ENCODE peak calls at places on chromosomes 5 and 9, in six cellular contexts. One of them, this sample, is unnamed.

GRCh38 chr5:112586596-112587062 is 151.1 kb upstream of the APC start:
- DNase-seq in CD8-positive, alpha-beta T cell: no peak
- DNase-seq in astrocyte of the cerebellum: no peak
- DNase-seq in HTR-8/SVneo: no peak
- DNase-seq in amygdala: no peak
- DNase-seq in activated CD4-positive, alpha-beta memory T cell treated with anti-CD3 and anti-CD28 coated beads for 36 hours: no peak
- DNase-seq in this sample: no peak

GRCh38 chr9:134413890-134414731 is 87.9 kb downstream of the RXRA start:
- DNase-seq in astrocyte of the cerebellum: peak; percentile 78
- DNase-seq in CD8-positive, alpha-beta T cell: no peak
- DNase-seq in amygdala: no peak
- DNase-seq in HTR-8/SVneo: peak; percentile 74
- DNase-seq in activated CD4-positive, alpha-beta memory T cell treated with anti-CD3 and anti-CD28 coated beads for 36 hours: no peak
- DNase-seq in this sample: no peak

GRCh38 chr5:167229751-167230150 is 1061.7 kb upstream of the WWC1 start:
- DNase-seq in amygdala: no peak
- DNase-seq in HTR-8/SVneo: no peak
- DNase-seq in astrocyte of the cerebellum: no peak
- DNase-seq in CD8-positive, alpha-beta T cell: no peak
- DNase-seq in activated CD4-positive, alpha-beta memory T cell treated with anti-CD3 and anti-CD28 coated beads for 36 hours: no peak
- DNase-seq in this sample: no peak

GRCh38 chr5:17056056-17056690 is 120.1 kb upstream of the MYO10 start:
- DNase-seq in astrocyte of the cerebellum: no peak
- DNase-seq in CD8-positive, alpha-beta T cell: no peak
- DNase-seq in amygdala: no peak
- DNase-seq in activated CD4-positive, alpha-beta memory T cell treated with anti-CD3 and anti-CD28 coated beads for 36 hours: no peak
- DNase-seq in HTR-8/SVneo: no peak
- DNase-seq in this sample: no peak

GRCh38 chr9:133589454-133590227 is 19.5 kb downstream of the FAM163B start:
- DNase-seq in activated CD4-positive, alpha-beta memory T cell treated with anti-CD3 and anti-CD28 coated beads for 36 hours: peak; percentile 56
- DNase-seq in amygdala: no peak
- DNase-seq in CD8-positive, alpha-beta T cell: peak; percentile 10
- DNase-seq in astrocyte of the cerebellum: no peak
- DNase-seq in HTR-8/SVneo: no peak
- DNase-seq in this sample: no peak

GRCh38 chr9:118336167-118336951 is 632.2 kb downstream of the TLR4 start:
- DNase-seq in CD8-positive, alpha-beta T cell: no peak
- DNase-seq in amygdala: no peak
- DNase-seq in astrocyte of the cerebellum: no peak
- DNase-seq in HTR-8/SVneo: no peak
- DNase-seq in activated CD4-positive, alpha-beta memory T cell treated with anti-CD3 and anti-CD28 coated beads for 36 hours: no peak
- DNase-seq in this sample: no peak

GRCh38 chr5:171093598-171093997 is 215.4 kb upstream of the TLX3 start:
- DNase-seq in activated CD4-positive, alpha-beta memory T cell treated with anti-CD3 and anti-CD28 coated beads for 36 hours: no peak
- DNase-seq in HTR-8/SVneo: no peak
- DNase-seq in astrocyte of the cerebellum: no peak
- DNase-seq in CD8-positive, alpha-beta T cell: no peak
- DNase-seq in amygdala: no peak
- DNase-seq in this sample: no peak

GRCh38 chr5:125336401-125336800 is 590.0 kb upstream of the ZNF608 start:
- DNase-seq in astrocyte of the cerebellum: no peak
- DNase-seq in HTR-8/SVneo: no peak
- DNase-seq in amygdala: no peak
- DNase-seq in CD8-positive, alpha-beta T cell: no peak
- DNase-seq in activated CD4-positive, alpha-beta memory T cell treated with anti-CD3 and anti-CD28 coated beads for 36 hours: no peak
- DNase-seq in this sample: no peak

GRCh38 chr9:14271078-14271673 is 42.8 kb downstream of the NFIB start:
- DNase-seq in astrocyte of the cerebellum: no peak
- DNase-seq in activated CD4-positive, alpha-beta memory T cell treated with anti-CD3 and anti-CD28 coated beads for 36 hours: no peak
- DNase-seq in amygdala: no peak
- DNase-seq in HTR-8/SVneo: no peak
- DNase-seq in CD8-positive, alpha-beta T cell: no peak
- DNase-seq in this sample: no peak

GRCh38 chr9:14314929-14315753 is 1.2 kb upstream of the NFIB start:
- DNase-seq in CD8-positive, alpha-beta T cell: no peak
- DNase-seq in amygdala: peak; percentile 80
- DNase-seq in astrocyte of the cerebellum: peak; percentile 68
- DNase-seq in HTR-8/SVneo: peak; percentile 38
- DNase-seq in activated CD4-positive, alpha-beta memory T cell treated with anti-CD3 and anti-CD28 coated beads for 36 hours: peak; percentile 24
- DNase-seq in this sample: peak; percentile 91

GRCh38 chr5:105331558-105331957 is 1769.0 kb upstream of the NUDT12 start:
- DNase-seq in HTR-8/SVneo: no peak
- DNase-seq in CD8-positive, alpha-beta T cell: no peak
- DNase-seq in activated CD4-positive, alpha-beta memory T cell treated with anti-CD3 and anti-CD28 coated beads for 36 hours: no peak
- DNase-seq in amygdala: no peak
- DNase-seq in astrocyte of the cerebellum: no peak
- DNase-seq in this sample: no peak

GRCh38 chr5:134606726-134607125 is 25.9 kb downstream of the SAR1B start:
- DNase-seq in amygdala: no peak
- DNase-seq in CD8-positive, alpha-beta T cell: no peak
- DNase-seq in astrocyte of the cerebellum: no peak
- DNase-seq in HTR-8/SVneo: no peak
- DNase-seq in activated CD4-positive, alpha-beta memory T cell treated with anti-CD3 and anti-CD28 coated beads for 36 hours: no peak
- DNase-seq in this sample: no peak